ENCODE peak calls at places on chromosomes 13 and 19, in four cellular contexts. R, D, S and T are unnamed samples.

GRCh38 chr13:30932481-30933333 is at the start of gene TEX26:
- DNase-seq in R (no peak), D (no peak), S (peak), T (no peak)

GRCh38 chr19:37467608-37468090 is 405 bp upstream of the ZNF569 start:
- DNase-seq in R (no peak), D (no peak), S (no peak), T (no peak)

GRCh38 chr13:114257014-114257413 is 22.3 kb downstream of the CDC16 start:
- DNase-seq in R (no peak), D (no peak), S (no peak), T (no peak)

GRCh38 chr13:63208811-63209210 is 1793.2 kb upstream of the PCDH20 start:
- DNase-seq in R (no peak), D (no peak), S (peak), T (no peak)

GRCh38 chr19:57435062-57435978 is at the start of gene ZNF749:
- DNase-seq in R (peak), D (peak), S (peak), T (peak)

GRCh38 chr19:48341006-48341405 is 15.7 kb downstream of the EMP3 start:
- DNase-seq in R (peak), D (no peak), S (peak), T (no peak)

GRCh38 chr13:38213307-38213706 is 136.3 kb upstream of the UFM1 start:
- DNase-seq in R (no peak), D (no peak), S (peak), T (no peak)

GRCh38 chr13:30752201-30752797 is 17.0 kb downstream of the ALOX5AP start:
- DNase-seq in R (peak), D (no peak), S (peak), T (no peak)

GRCh38 chr19:9250630-9251029 is at the start of gene OR7E24:
- DNase-seq in R (no peak), D (no peak), S (no peak), T (no peak)

GRCh38 chr19:10126213-10126639 is 6.5 kb upstream of the EIF3G start:
- DNase-seq in R (no peak), D (no peak), S (no peak), T (no peak)

GRCh38 chr13:58587183-58587582 is 955.6 kb downstream of the PCDH17 start:
- DNase-seq in R (no peak), D (no peak), S (no peak), T (no peak)

GRCh38 chr13:20160346-20161274 is at the start of gene GJA3:
- DNase-seq in R (no peak), D (no peak), S (peak), T (no peak)

GRCh38 chr19:32824136-32824835 is 45.3 kb downstream of the SLC7A9 start:
- DNase-seq in R (no peak), D (no peak), S (no peak), T (no peak)

GRCh38 chr19:5243878-5244277 is 96.7 kb downstream of the PTPRS start:
- DNase-seq in R (no peak), D (no peak), S (no peak), T (no peak)

GRCh38 chr19:31992750-31993149 is 352.7 kb upstream of the ZNF507 start:
- DNase-seq in R (no peak), D (no peak), S (no peak), T (no peak)

GRCh38 chr13:27014406-27015359 is 156.9 kb downstream of the USP12 start:
- DNase-seq in R (no peak), D (no peak), S (no peak), T (no peak)

GRCh38 chr13:48265217-48265815 is 32.3 kb downstream of the ITM2B start:
- DNase-seq in R (no peak), D (peak), S (no peak), T (no peak)

GRCh38 chr13:110266431-110266809 is 40.5 kb downstream of the COL4A1 start:
- DNase-seq in R (no peak), D (no peak), S (no peak), T (no peak)
- H3K4me3 ChIP-seq in R (peak), D (peak), S (no peak), T (no peak)

DNA sequence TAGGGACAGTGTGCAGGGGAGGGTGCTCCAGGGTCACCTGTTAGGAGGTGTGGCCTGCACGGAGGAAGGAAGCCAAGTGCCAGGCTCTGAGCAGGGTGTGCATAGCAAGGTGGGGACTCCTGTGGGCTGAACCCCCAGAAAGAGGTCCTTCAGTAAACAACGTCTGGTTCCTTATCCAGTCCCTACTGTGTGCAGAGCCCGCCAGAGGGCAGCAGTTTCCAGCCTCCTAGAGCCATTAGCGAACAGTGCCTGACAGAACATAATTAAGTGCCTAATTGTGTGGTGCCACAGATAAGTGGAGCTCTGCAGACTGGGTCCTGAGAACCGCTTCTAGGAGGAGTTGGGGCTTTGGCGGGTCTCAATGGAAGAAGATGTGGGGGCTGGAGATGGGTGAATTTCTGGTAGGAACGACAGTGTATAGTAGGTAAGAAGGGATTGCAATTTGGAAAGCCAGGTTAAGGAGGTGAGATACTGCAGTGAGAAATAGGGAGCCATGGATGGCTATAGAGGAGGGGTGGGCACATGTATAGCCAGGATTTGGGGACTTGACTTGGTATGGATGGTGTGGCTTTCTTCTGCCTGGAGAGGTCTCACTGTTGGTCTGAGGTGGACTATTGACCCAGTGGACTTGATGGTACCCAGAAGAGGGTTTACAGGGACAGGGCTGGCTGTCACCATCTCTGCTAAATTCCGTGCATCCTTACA is 323.1 kb downstream of the ZNF536 start:
- DNase-seq in R (no peak), D (no peak), S (no peak), T (no peak)
- TF ChIP-seq CTCF in R (no peak), D (no peak), S (no peak), T (no peak)

GRCh38 chr19:1287622-1288527 is 2.2 kb downstream of the EFNA2 start:
- DNase-seq in R (no peak), D (no peak), S (no peak), T (no peak)
- H3K4me3 ChIP-seq in R (no peak), D (no peak), S (no peak), T (no peak)

GRCh38 chr13:43963726-43964125 is 84.0 kb downstream of the LACC1 start:
- DNase-seq in R (no peak), D (no peak), S (no peak), T (no peak)
- TF ChIP-seq CTCF in R (no peak), D (no peak), S (no peak), T (no peak)

DNA sequence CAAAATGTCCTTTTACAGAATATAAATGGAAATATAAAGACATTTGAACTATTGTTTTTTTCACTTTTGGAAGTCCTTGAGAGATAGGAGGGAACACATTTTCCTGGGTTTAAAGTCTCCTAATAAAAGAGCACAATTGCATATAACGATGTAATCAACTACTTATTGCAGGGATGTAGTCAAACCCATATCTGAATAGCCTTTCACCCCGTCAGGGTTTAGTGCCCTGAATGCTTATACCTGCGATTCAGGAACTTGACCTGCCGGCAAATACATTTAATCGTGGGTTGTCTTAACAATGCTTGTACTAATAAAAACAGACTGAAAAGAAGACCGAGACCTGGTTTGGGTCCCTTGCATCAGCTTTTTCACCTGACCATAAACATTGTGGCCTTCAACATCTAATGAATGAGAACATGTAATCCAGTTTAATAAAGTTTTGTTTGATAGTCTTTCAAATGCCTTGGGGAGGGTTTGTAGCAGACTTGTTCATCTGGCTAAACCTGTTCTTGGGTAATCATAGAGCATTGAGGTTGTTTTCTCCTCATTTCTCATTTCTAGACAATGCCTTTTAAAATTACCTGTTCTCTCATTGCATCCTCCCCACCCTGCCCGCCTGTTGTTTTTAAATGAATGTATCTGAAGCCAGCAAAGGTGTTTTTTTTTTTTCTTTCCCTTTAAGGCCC is 7.0 kb downstream of the KLF5 start:
- DNase-seq in R (no peak), D (no peak), S (no peak), T (no peak)
- H3K4me3 ChIP-seq in R (no peak), D (no peak), S (no peak), T (no peak)

DNA sequence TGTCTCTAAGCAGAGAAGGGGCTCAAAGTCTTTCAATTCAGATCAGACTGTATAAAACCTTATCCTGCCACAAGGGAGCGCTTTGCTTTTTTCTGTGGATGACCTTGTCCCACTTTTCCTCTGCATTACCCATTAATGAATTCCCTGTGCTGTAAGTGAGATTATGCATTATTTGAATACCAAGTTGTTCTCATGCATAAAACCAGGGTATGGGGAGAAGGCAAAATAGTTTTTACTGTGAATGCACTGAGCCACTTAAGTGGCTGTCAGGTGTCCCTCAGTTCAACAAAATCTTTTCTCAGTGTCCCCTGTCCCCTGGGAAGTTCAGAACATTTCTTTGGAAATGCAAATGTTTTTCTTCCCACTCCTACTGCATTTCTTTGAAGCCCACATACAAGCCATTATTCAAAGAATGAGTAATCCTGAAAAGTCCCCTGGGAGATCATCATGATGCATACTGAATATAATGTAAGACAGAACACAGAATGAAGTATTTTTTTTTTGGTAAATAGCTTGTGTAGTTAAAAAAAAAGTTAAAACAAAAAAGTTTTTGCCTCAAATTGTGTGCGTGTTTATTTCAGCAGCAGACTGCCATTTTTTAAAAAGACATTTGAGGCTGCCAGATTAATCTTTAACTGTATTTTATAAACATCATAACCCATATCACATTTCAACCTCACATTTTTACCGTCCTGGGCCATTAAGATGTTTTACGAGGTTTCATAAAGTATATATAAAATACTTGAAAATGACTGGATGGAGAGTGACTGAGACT is 506.7 kb upstream of the PCDH9 start:
- DNase-seq in R (no peak), D (no peak), S (peak), T (no peak)
- TF ChIP-seq CTCF in R (no peak), D (no peak), S (no peak), T (no peak)

DNA sequence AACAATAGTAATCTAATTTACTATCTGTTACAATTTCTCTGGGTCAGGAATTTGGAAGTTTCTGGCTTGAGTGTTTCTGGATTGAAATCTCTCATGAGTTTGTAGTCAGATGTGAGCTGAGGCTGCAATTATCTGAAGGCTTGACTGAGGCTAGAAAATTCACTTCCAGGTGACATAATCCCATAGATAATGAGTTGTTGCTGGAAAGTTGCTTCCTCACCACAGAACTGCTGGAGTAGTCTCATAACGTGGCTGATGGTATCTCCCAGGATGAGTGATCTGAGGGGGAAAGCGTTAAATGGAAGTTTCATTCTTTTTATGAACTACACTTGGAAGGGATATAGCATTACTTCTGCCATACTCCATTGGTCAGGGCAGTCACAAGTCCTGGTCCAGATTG is 15.3 kb upstream of the FPR3 start:
- DNase-seq in R (no peak), D (no peak), S (no peak), T (no peak)
- H3K4me3 ChIP-seq in R (no peak), D (no peak), S (no peak), T (no peak)